ENCODE peak calls at places on chromosome 15, in four cellular contexts. R, J, U and N are unnamed samples.

GRCh38 chr15:71801935-71802655 is 8.3 kb upstream of the NR2E3 start:
- DNase-seq in R (no peak), J (no peak), U (no peak), N (no peak)

GRCh38 chr15:78070049-78070698 is 7.3 kb downstream of the TBC1D2B start:
- DNase-seq in U (no peak), J (no peak), R (no peak), N (no peak)

GRCh38 chr15:43920815-43921214 is 94.0 kb downstream of the WDR76 start:
- DNase-seq in R (no peak), U (no peak), J (no peak), N (no peak)

GRCh38 chr15:59746777-59747176 is 57.7 kb upstream of the BNIP2 start:
- DNase-seq in U (no peak), R (no peak), J (no peak), N (no peak)

GRCh38 chr15:47897525-47897924 is 180.2 kb downstream of the SEMA6D start:
- DNase-seq in U (no peak), J (no peak), R (no peak), N (no peak)

GRCh38 chr15:31483924-31484368 is 157.3 kb downstream of the KLF13 start:
- DNase-seq in U (no peak), J (no peak), R (no peak), N (no peak)

GRCh38 chr15:77266708-77267387 is 153.1 kb downstream of the PEAK1 start:
- DNase-seq in J (peak), R (peak), U (peak), N (no peak)

GRCh38 chr15:85582076-85582718 is 201.8 kb downstream of the AKAP13 start:
- DNase-seq in R (peak), J (peak), U (no peak), N (no peak)

GRCh38 chr15:90214553-90215205 is 13.5 kb downstream of the SEMA4B start:
- DNase-seq in J (no peak), U (peak), R (no peak), N (no peak)

GRCh38 chr15:78265752-78266224 is 1.4 kb downstream of the DNAJA4 start:
- DNase-seq in R (peak), J (peak), U (no peak), N (no peak)

GRCh38 chr15:51869074-51869425 is 39.6 kb downstream of the TMOD3 start:
- DNase-seq in J (peak), U (peak), R (peak), N (peak)

GRCh38 chr15:70096215-70096974 is 1.3 kb downstream of the TLE3 start:
- DNase-seq in R (peak), U (peak), J (peak), N (no peak)